ENCODE peak calls at places on chromosome 21, in six cellular contexts. One of them, this sample, is unnamed.

GRCh38 chr21:41328660-41329300 is 12.2 kb downstream of the FAM3B start:
- DNase-seq in fibroblast of the conjunctiva: no peak
- DNase-seq in stimulated activated CD4-positive, alpha-beta T cell treated with anti-CD3 and anti-CD28 coated beads, Interleukin-4, amount 100 ng/mL, for 48 hours: no peak
- DNase-seq in substantia nigra: no peak
- DNase-seq in amniotic epithelial cell: no peak
- DNase-seq in NCI-H1417: no peak
- DNase-seq in this sample: no peak

GRCh38 chr21:45067462-45068285 is 6.7 kb upstream of the ADARB1 start:
- DNase-seq in fibroblast of the conjunctiva: no peak
- DNase-seq in stimulated activated CD4-positive, alpha-beta T cell treated with anti-CD3 and anti-CD28 coated beads, Interleukin-4, amount 100 ng/mL, for 48 hours: no peak
- DNase-seq in substantia nigra: no peak
- DNase-seq in amniotic epithelial cell: no peak
- DNase-seq in NCI-H1417: peak; percentile 60
- DNase-seq in this sample: no peak

GRCh38 chr21:43866233-43866632 is 1.2 kb downstream of the AGPAT3 start:
- DNase-seq in fibroblast of the conjunctiva: peak; percentile 49
- DNase-seq in stimulated activated CD4-positive, alpha-beta T cell treated with anti-CD3 and anti-CD28 coated beads, Interleukin-4, amount 100 ng/mL, for 48 hours: peak; percentile 45
- DNase-seq in substantia nigra: peak; percentile 31
- DNase-seq in amniotic epithelial cell: peak; percentile 47
- DNase-seq in NCI-H1417: peak; percentile 47
- DNase-seq in this sample: no peak

GRCh38 chr21:32524010-32524719 is 61.2 kb downstream of the TCP10L start:
- DNase-seq in fibroblast of the conjunctiva: no peak
- DNase-seq in stimulated activated CD4-positive, alpha-beta T cell treated with anti-CD3 and anti-CD28 coated beads, Interleukin-4, amount 100 ng/mL, for 48 hours: no peak
- DNase-seq in substantia nigra: no peak
- DNase-seq in amniotic epithelial cell: peak; percentile 36
- DNase-seq in NCI-H1417: no peak
- DNase-seq in this sample: no peak

GRCh38 chr21:46626536-46627302 is 8.8 kb upstream of the PRMT2 start:
- DNase-seq in fibroblast of the conjunctiva: no peak
- DNase-seq in stimulated activated CD4-positive, alpha-beta T cell treated with anti-CD3 and anti-CD28 coated beads, Interleukin-4, amount 100 ng/mL, for 48 hours: no peak
- DNase-seq in substantia nigra: no peak
- DNase-seq in amniotic epithelial cell: no peak
- DNase-seq in NCI-H1417: no peak
- DNase-seq in this sample: no peak

GRCh38 chr21:16117851-16118592 is 388.2 kb downstream of the USP25 start:
- DNase-seq in fibroblast of the conjunctiva: peak; percentile 84
- DNase-seq in stimulated activated CD4-positive, alpha-beta T cell treated with anti-CD3 and anti-CD28 coated beads, Interleukin-4, amount 100 ng/mL, for 48 hours: no peak
- DNase-seq in substantia nigra: no peak
- DNase-seq in amniotic epithelial cell: peak; percentile 62
- DNase-seq in NCI-H1417: no peak
- DNase-seq in this sample: no peak

GRCh38 chr21:29075706-29076447 is 2.4 kb upstream of the CCT8 start:
- DNase-seq in fibroblast of the conjunctiva: no peak
- DNase-seq in stimulated activated CD4-positive, alpha-beta T cell treated with anti-CD3 and anti-CD28 coated beads, Interleukin-4, amount 100 ng/mL, for 48 hours: no peak
- DNase-seq in substantia nigra: no peak
- DNase-seq in amniotic epithelial cell: no peak
- DNase-seq in NCI-H1417: no peak
- DNase-seq in this sample: no peak

GRCh38 chr21:37627561-37627960 is 261.0 kb downstream of the DYRK1A start:
- DNase-seq in fibroblast of the conjunctiva: no peak
- DNase-seq in stimulated activated CD4-positive, alpha-beta T cell treated with anti-CD3 and anti-CD28 coated beads, Interleukin-4, amount 100 ng/mL, for 48 hours: no peak
- DNase-seq in substantia nigra: no peak
- DNase-seq in amniotic epithelial cell: no peak
- DNase-seq in NCI-H1417: no peak
- DNase-seq in this sample: no peak

GRCh38 chr21:14916676-14917141 is 148.1 kb downstream of the NRIP1 start:
- DNase-seq in fibroblast of the conjunctiva: no peak
- DNase-seq in stimulated activated CD4-positive, alpha-beta T cell treated with anti-CD3 and anti-CD28 coated beads, Interleukin-4, amount 100 ng/mL, for 48 hours: no peak
- DNase-seq in substantia nigra: no peak
- DNase-seq in amniotic epithelial cell: peak; percentile 61
- DNase-seq in NCI-H1417: no peak
- DNase-seq in this sample: no peak